ENCODE peak calls at places on chromosome 6, in ten cellular contexts. G is uterus; M is ELF-1; I is NCI-H1092 treated with DMSO at 0.1 percent for 48 hours; N is AML-193; L is activated naive CD4-positive, alpha-beta T cell; Y is NCI-H524 treated with DMSO at 0.1 percent for 48 hours; F is GM12865; Q is stimulated activated CD4-positive, alpha-beta T cell treated with anti-CD3 and anti-CD28 coated beads, Interleukin-2, amount 100 ng/mL, for 24 hours; Z is activated naive CD8-positive, alpha-beta T cell treated with anti-CD3 and anti-CD28 coated beads for 36 hours. O is an unnamed sample.

GRCh38 chr6:24855389-24856245 is 56.9 kb upstream of the ARMH2 start:
- DNase-seq in G (peak), M (peak), I (peak), N (peak), L (peak), Y (no peak), F (peak), Q (peak), Z (peak), O (peak)

GRCh38 chr6:35140991-35141720 is at the start of gene TCP11:
- DNase-seq in G (no peak), M (peak), I (no peak), N (no peak), L (peak), Y (no peak), F (peak), Q (peak), Z (peak), O (no peak)

GRCh38 chr6:122392564-122393338 is 6.7 kb upstream of the HSF2 start:
- DNase-seq in G (no peak), M (no peak), I (no peak), N (no peak), L (no peak), Y (no peak), F (no peak), Q (no peak), Z (no peak), O (no peak)

GRCh38 chr6:129507059-129507807 is 202.7 kb downstream of the ARHGAP18 start:
- DNase-seq in G (no peak), M (no peak), I (no peak), N (no peak), L (no peak), Y (no peak), F (no peak), Q (no peak), Z (no peak), O (no peak)

GRCh38 chr6:135922746-135923145 is 71.2 kb downstream of the PDE7B start:
- DNase-seq in G (peak), M (no peak), I (peak), N (no peak), L (no peak), Y (no peak), F (no peak), Q (no peak), Z (no peak), O (no peak)

GRCh38 chr6:121760640-121761213 is 325.3 kb downstream of the GJA1 start:
- DNase-seq in G (no peak), M (peak), I (no peak), N (no peak), L (no peak), Y (no peak), F (no peak), Q (no peak), Z (no peak), O (no peak)

GRCh38 chr6:159919011-159919511 is 28.3 kb downstream of the MAS1 start:
- DNase-seq in G (no peak), M (no peak), I (no peak), N (no peak), L (no peak), Y (no peak), F (no peak), Q (no peak), Z (no peak), O (no peak)

GRCh38 chr6:162849269-162849668 is 121.5 kb downstream of the PACRG start:
- DNase-seq in G (no peak), M (no peak), I (no peak), N (no peak), L (no peak), Y (no peak), F (no peak), Q (no peak), Z (no peak), O (no peak)

GRCh38 chr6:30720738-30721197 is 616 bp downstream of the TUBB start:
- DNase-seq in G (peak), M (peak), I (peak), N (peak), L (peak), Y (peak), F (peak), Q (peak), Z (peak), O (peak)

O was measured in stimulated activated naive B cell treated with anti-CD40 and anti-IgM and Interleukin-4, amounts not matched to agents 10 μg/mL and 1 μg/mL and 100 μg/mL, for 72 hours.